ENCODE peak calls at places on chromosome 4, in eight cellular contexts. One of them, this sample, is unnamed.

GRCh38 chr4:53730431-53730830 is 139.1 kb upstream of the LNX1 start:
- DNase-seq in SJSA1: no peak
- DNase-seq in left ventricle myocardium inferior: no peak
- DNase-seq in uterus: no peak
- DNase-seq in right cardiac atrium: no peak
- DNase-seq in CD8-positive, alpha-beta T cell: no peak
- DNase-seq in cardiac muscle cell: peak; percentile 32
- DNase-seq in AG04450: no peak
- DNase-seq in this sample: no peak

GRCh38 chr4:170827562-170828260 is 738.0 kb upstream of the AADAT start:
- DNase-seq in AG04450: no peak
- DNase-seq in uterus: no peak
- DNase-seq in SJSA1: no peak
- DNase-seq in cardiac muscle cell: no peak
- DNase-seq in left ventricle myocardium inferior: no peak
- DNase-seq in CD8-positive, alpha-beta T cell: no peak
- DNase-seq in right cardiac atrium: no peak
- DNase-seq in this sample: no peak

GRCh38 chr4:154626793-154627484 is 14.5 kb upstream of the FGG start:
- DNase-seq in AG04450: no peak
- DNase-seq in SJSA1: no peak
- DNase-seq in right cardiac atrium: peak; percentile 43
- DNase-seq in cardiac muscle cell: peak; percentile 63
- DNase-seq in left ventricle myocardium inferior: peak; percentile 23
- DNase-seq in CD8-positive, alpha-beta T cell: peak; percentile 27
- DNase-seq in uterus: peak; percentile 28
- DNase-seq in this sample: peak; percentile 64

GRCh38 chr4:134510544-134510943 is 309.0 kb upstream of the PABPC4L start:
- DNase-seq in cardiac muscle cell: no peak
- DNase-seq in uterus: no peak
- DNase-seq in AG04450: no peak
- DNase-seq in CD8-positive, alpha-beta T cell: no peak
- DNase-seq in SJSA1: no peak
- DNase-seq in left ventricle myocardium inferior: no peak
- DNase-seq in right cardiac atrium: no peak
- DNase-seq in this sample: no peak

GRCh38 chr4:53490965-53491622 is 100.2 kb downstream of the LNX1 start:
- DNase-seq in AG04450: peak; percentile 72
- DNase-seq in uterus: peak; percentile 73
- DNase-seq in cardiac muscle cell: peak; percentile 95
- DNase-seq in left ventricle myocardium inferior: no peak
- DNase-seq in CD8-positive, alpha-beta T cell: no peak
- DNase-seq in SJSA1: peak; percentile 48
- DNase-seq in right cardiac atrium: no peak
- DNase-seq in this sample: no peak

GRCh38 chr4:680931-681645 is 6.7 kb downstream of the MYL5 start:
- DNase-seq in cardiac muscle cell: peak; percentile 53
- DNase-seq in left ventricle myocardium inferior: peak; percentile 78
- DNase-seq in right cardiac atrium: peak; percentile 77
- DNase-seq in uterus: peak; percentile 53
- DNase-seq in SJSA1: no peak
- DNase-seq in AG04450: no peak
- DNase-seq in CD8-positive, alpha-beta T cell: peak; percentile 54
- DNase-seq in this sample: peak; percentile 62

GRCh38 chr4:24529555-24529954 is 54.8 kb downstream of the DHX15 start:
- DNase-seq in right cardiac atrium: no peak
- DNase-seq in uterus: no peak
- DNase-seq in SJSA1: no peak
- DNase-seq in AG04450: no peak
- DNase-seq in cardiac muscle cell: no peak
- DNase-seq in left ventricle myocardium inferior: no peak
- DNase-seq in CD8-positive, alpha-beta T cell: no peak
- DNase-seq in this sample: no peak

GRCh38 chr4:74378573-74378972 is 13.6 kb downstream of the EREG start:
- DNase-seq in CD8-positive, alpha-beta T cell: no peak
- DNase-seq in SJSA1: no peak
- DNase-seq in right cardiac atrium: no peak
- DNase-seq in AG04450: no peak
- DNase-seq in left ventricle myocardium inferior: no peak
- DNase-seq in uterus: no peak
- DNase-seq in cardiac muscle cell: peak; percentile 59
- DNase-seq in this sample: no peak

GRCh38 chr4:93770201-93770600 is 58.4 kb upstream of the ATOH1 start:
- DNase-seq in uterus: no peak
- DNase-seq in CD8-positive, alpha-beta T cell: no peak
- DNase-seq in left ventricle myocardium inferior: no peak
- DNase-seq in AG04450: no peak
- DNase-seq in SJSA1: no peak
- DNase-seq in cardiac muscle cell: no peak
- DNase-seq in right cardiac atrium: no peak
- DNase-seq in this sample: no peak

GRCh38 chr4:138070816-138071215 is 171.3 kb downstream of the SLC7A11 start:
- DNase-seq in uterus: no peak
- DNase-seq in right cardiac atrium: no peak
- DNase-seq in SJSA1: no peak
- DNase-seq in CD8-positive, alpha-beta T cell: no peak
- DNase-seq in cardiac muscle cell: no peak
- DNase-seq in AG04450: no peak
- DNase-seq in left ventricle myocardium inferior: no peak
- DNase-seq in this sample: no peak

GRCh38 chr4:1604181-1604705 is 79.9 kb downstream of the FAM53A start:
- DNase-seq in CD8-positive, alpha-beta T cell: no peak
- DNase-seq in SJSA1: no peak
- DNase-seq in cardiac muscle cell: no peak
- DNase-seq in left ventricle myocardium inferior: no peak
- DNase-seq in uterus: no peak
- DNase-seq in right cardiac atrium: peak; percentile 6
- DNase-seq in AG04450: no peak
- DNase-seq in this sample: no peak

GRCh38 chr4:183960021-183960420 is 54.9 kb downstream of the STOX2 start:
- DNase-seq in CD8-positive, alpha-beta T cell: no peak
- DNase-seq in cardiac muscle cell: peak; percentile 84
- DNase-seq in AG04450: peak; percentile 8
- DNase-seq in SJSA1: no peak
- DNase-seq in right cardiac atrium: peak; percentile 72
- DNase-seq in uterus: peak; percentile 48
- DNase-seq in left ventricle myocardium inferior: peak; percentile 36
- DNase-seq in this sample: no peak

GRCh38 chr4:20028694-20029093 is 223.0 kb upstream of the SLIT2 start:
- DNase-seq in right cardiac atrium: no peak
- DNase-seq in SJSA1: no peak
- DNase-seq in cardiac muscle cell: no peak
- DNase-seq in AG04450: no peak
- DNase-seq in CD8-positive, alpha-beta T cell: no peak
- DNase-seq in left ventricle myocardium inferior: no peak
- DNase-seq in uterus: no peak
- DNase-seq in this sample: no peak

GRCh38 chr4:140839396-140839795 is 83.2 kb upstream of the TBC1D9 start:
- DNase-seq in cardiac muscle cell: no peak
- DNase-seq in right cardiac atrium: no peak
- DNase-seq in AG04450: no peak
- DNase-seq in CD8-positive, alpha-beta T cell: no peak
- DNase-seq in SJSA1: no peak
- DNase-seq in left ventricle myocardium inferior: no peak
- DNase-seq in uterus: no peak
- DNase-seq in this sample: no peak

GRCh38 chr4:81963005-81963404 is 410.8 kb downstream of the HNRNPD start:
- DNase-seq in SJSA1: no peak
- DNase-seq in right cardiac atrium: no peak
- DNase-seq in cardiac muscle cell: no peak
- DNase-seq in uterus: no peak
- DNase-seq in left ventricle myocardium inferior: no peak
- DNase-seq in CD8-positive, alpha-beta T cell: no peak
- DNase-seq in AG04450: no peak
- DNase-seq in this sample: no peak

GRCh38 chr4:119080721-119081541 is 54.7 kb upstream of the MYOZ2 start:
- DNase-seq in uterus: no peak
- DNase-seq in right cardiac atrium: no peak
- DNase-seq in SJSA1: peak; percentile 52
- DNase-seq in cardiac muscle cell: no peak
- DNase-seq in left ventricle myocardium inferior: no peak
- DNase-seq in CD8-positive, alpha-beta T cell: no peak
- DNase-seq in AG04450: no peak
- DNase-seq in this sample: no peak
- H3K27ac ChIP-seq in uterus: peak overlapping the region; percentile 66
- H3K27ac ChIP-seq in right cardiac atrium: no peak overlapping the region
- H3K27ac ChIP-seq in SJSA1: no peak overlapping the region
- H3K27ac ChIP-seq in cardiac muscle cell: peak overlapping the region; percentile 8
- H3K27ac ChIP-seq in left ventricle myocardium inferior: peak overlapping the region; percentile 68
- H3K27ac ChIP-seq in CD8-positive, alpha-beta T cell: no peak overlapping the region
- H3K27ac ChIP-seq in AG04450: no peak overlapping the region
- H3K27ac ChIP-seq in this sample: no peak overlapping the region

GRCh38 chr4:145566767-145567166 is 52.4 kb upstream of the MMAA start:
- DNase-seq in AG04450: no peak
- DNase-seq in left ventricle myocardium inferior: no peak
- DNase-seq in cardiac muscle cell: no peak
- DNase-seq in SJSA1: no peak
- DNase-seq in CD8-positive, alpha-beta T cell: no peak
- DNase-seq in uterus: no peak
- DNase-seq in right cardiac atrium: no peak
- DNase-seq in this sample: no peak

GRCh38 chr4:145565328-145565727 is 53.9 kb upstream of the MMAA start:
- DNase-seq in CD8-positive, alpha-beta T cell: no peak
- DNase-seq in cardiac muscle cell: no peak
- DNase-seq in right cardiac atrium: no peak
- DNase-seq in left ventricle myocardium inferior: no peak
- DNase-seq in AG04450: no peak
- DNase-seq in SJSA1: no peak
- DNase-seq in uterus: no peak
- DNase-seq in this sample: no peak

GRCh38 chr4:145564540-145564939 is 54.6 kb upstream of the MMAA start:
- DNase-seq in uterus: no peak
- DNase-seq in right cardiac atrium: no peak
- DNase-seq in left ventricle myocardium inferior: no peak
- DNase-seq in cardiac muscle cell: no peak
- DNase-seq in CD8-positive, alpha-beta T cell: no peak
- DNase-seq in SJSA1: no peak
- DNase-seq in AG04450: no peak
- DNase-seq in this sample: no peak

GRCh38 chr4:145566086-145566708 is 53.0 kb upstream of the MMAA start:
- DNase-seq in cardiac muscle cell: no peak
- DNase-seq in SJSA1: no peak
- DNase-seq in uterus: no peak
- DNase-seq in left ventricle myocardium inferior: no peak
- DNase-seq in AG04450: no peak
- DNase-seq in CD8-positive, alpha-beta T cell: no peak
- DNase-seq in right cardiac atrium: no peak
- DNase-seq in this sample: no peak

GRCh38 chr4:145567471-145567870 is 51.7 kb upstream of the MMAA start:
- DNase-seq in CD8-positive, alpha-beta T cell: no peak
- DNase-seq in uterus: no peak
- DNase-seq in right cardiac atrium: no peak
- DNase-seq in cardiac muscle cell: no peak
- DNase-seq in AG04450: no peak
- DNase-seq in SJSA1: no peak
- DNase-seq in left ventricle myocardium inferior: no peak
- DNase-seq in this sample: no peak
- H3K27ac ChIP-seq in CD8-positive, alpha-beta T cell: no peak overlapping the region
- H3K27ac ChIP-seq in uterus: no peak overlapping the region
- H3K27ac ChIP-seq in right cardiac atrium: no peak overlapping the region
- H3K27ac ChIP-seq in cardiac muscle cell: no peak overlapping the region
- H3K27ac ChIP-seq in AG04450: no peak overlapping the region
- H3K27ac ChIP-seq in SJSA1: no peak overlapping the region
- H3K27ac ChIP-seq in left ventricle myocardium inferior: no peak overlapping the region
- H3K27ac ChIP-seq in this sample: no peak overlapping the region

GRCh38 chr4:86294883-86295282 is 65.0 kb downstream of the MAPK10 start:
- DNase-seq in SJSA1: no peak
- DNase-seq in AG04450: no peak
- DNase-seq in uterus: no peak
- DNase-seq in CD8-positive, alpha-beta T cell: no peak
- DNase-seq in left ventricle myocardium inferior: no peak
- DNase-seq in right cardiac atrium: no peak
- DNase-seq in cardiac muscle cell: no peak
- DNase-seq in this sample: no peak
- H3K27ac ChIP-seq in SJSA1: no peak overlapping the region
- H3K27ac ChIP-seq in AG04450: no peak overlapping the region
- H3K27ac ChIP-seq in uterus: no peak overlapping the region
- H3K27ac ChIP-seq in CD8-positive, alpha-beta T cell: no peak overlapping the region
- H3K27ac ChIP-seq in left ventricle myocardium inferior: no peak overlapping the region
- H3K27ac ChIP-seq in right cardiac atrium: no peak overlapping the region
- H3K27ac ChIP-seq in cardiac muscle cell: no peak overlapping the region
- H3K27ac ChIP-seq in this sample: no peak overlapping the region

GRCh38 chr4:101178731-101179130 is 168.6 kb downstream of the PPP3CA start:
- DNase-seq in right cardiac atrium: no peak
- DNase-seq in left ventricle myocardium inferior: no peak
- DNase-seq in SJSA1: no peak
- DNase-seq in CD8-positive, alpha-beta T cell: no peak
- DNase-seq in cardiac muscle cell: no peak
- DNase-seq in AG04450: no peak
- DNase-seq in uterus: no peak
- DNase-seq in this sample: no peak

GRCh38 chr4:101171747-101172146 is 175.6 kb downstream of the PPP3CA start:
- DNase-seq in AG04450: no peak
- DNase-seq in right cardiac atrium: no peak
- DNase-seq in SJSA1: no peak
- DNase-seq in cardiac muscle cell: no peak
- DNase-seq in CD8-positive, alpha-beta T cell: no peak
- DNase-seq in uterus: no peak
- DNase-seq in left ventricle myocardium inferior: no peak
- DNase-seq in this sample: no peak

GRCh38 chr4:101177146-101177545 is 170.2 kb downstream of the PPP3CA start:
- DNase-seq in right cardiac atrium: no peak
- DNase-seq in left ventricle myocardium inferior: no peak
- DNase-seq in SJSA1: no peak
- DNase-seq in CD8-positive, alpha-beta T cell: no peak
- DNase-seq in cardiac muscle cell: no peak
- DNase-seq in AG04450: no peak
- DNase-seq in uterus: no peak
- DNase-seq in this sample: no peak

GRCh38 chr4:101174679-101175078 is 172.6 kb downstream of the PPP3CA start:
- DNase-seq in right cardiac atrium: no peak
- DNase-seq in AG04450: no peak
- DNase-seq in CD8-positive, alpha-beta T cell: no peak
- DNase-seq in SJSA1: no peak
- DNase-seq in left ventricle myocardium inferior: no peak
- DNase-seq in uterus: no peak
- DNase-seq in cardiac muscle cell: no peak
- DNase-seq in this sample: no peak

DNA sequence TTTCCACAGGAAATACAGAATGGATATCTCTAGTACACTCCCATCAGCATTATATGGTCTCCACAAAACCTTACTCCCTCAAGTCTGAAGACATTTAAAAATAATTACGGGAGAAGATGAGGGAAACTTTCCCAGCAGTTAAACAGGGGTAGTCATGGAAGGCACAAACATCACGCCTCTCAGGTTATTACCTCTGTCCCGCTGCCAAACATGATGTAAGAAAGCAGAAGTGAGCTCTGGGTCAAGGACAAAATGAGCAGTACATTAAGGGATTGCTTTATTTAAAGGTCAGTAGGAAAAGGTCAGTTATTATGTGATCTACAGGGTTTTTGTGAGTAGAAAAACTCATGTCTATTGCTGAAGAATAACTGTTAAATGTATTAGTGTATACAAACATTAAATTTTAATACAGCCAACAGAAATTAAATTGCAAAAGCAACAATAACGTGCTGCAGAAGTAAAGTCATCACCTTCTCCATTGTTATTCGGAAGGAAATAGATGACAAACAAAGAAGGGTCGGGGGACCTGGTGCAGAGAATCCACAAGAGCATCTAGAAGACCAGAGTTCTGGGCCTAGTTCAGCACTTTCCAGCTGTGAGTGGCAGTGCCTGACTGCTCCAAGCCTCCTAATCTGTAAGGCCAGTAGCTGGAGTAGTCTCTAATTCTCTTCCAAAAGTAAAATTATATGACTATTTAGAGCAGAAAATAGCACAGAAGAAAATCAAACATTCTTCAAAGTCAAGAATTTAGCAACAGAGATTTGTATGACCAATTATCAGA is 171.2 kb downstream of the PPP3CA start:
- DNase-seq in SJSA1: no peak
- DNase-seq in cardiac muscle cell: no peak
- DNase-seq in left ventricle myocardium inferior: no peak
- DNase-seq in uterus: peak; percentile 62
- DNase-seq in right cardiac atrium: no peak
- DNase-seq in AG04450: no peak
- DNase-seq in CD8-positive, alpha-beta T cell: no peak
- DNase-seq in this sample: no peak
- H3K27ac ChIP-seq in SJSA1: no peak overlapping the region
- H3K27ac ChIP-seq in cardiac muscle cell: no peak overlapping the region
- H3K27ac ChIP-seq in left ventricle myocardium inferior: peak overlapping the region; percentile 50
- H3K27ac ChIP-seq in uterus: peak overlapping the region; percentile 48
- H3K27ac ChIP-seq in right cardiac atrium: no peak overlapping the region
- H3K27ac ChIP-seq in AG04450: no peak overlapping the region
- H3K27ac ChIP-seq in CD8-positive, alpha-beta T cell: no peak overlapping the region
- H3K27ac ChIP-seq in this sample: no peak overlapping the region

This sample was measured in RWPE2.